ENCODE peak calls at places on chromosomes 11 and 22, in five cellular contexts. Z is K562, X is T47D, P is HepG2, K is HCT116. D is an unnamed sample.
A peak's percentile ranks its signal among the peaks of the same experiment; 100 is the strongest.

GRCh38 chr22:25909988-25910387 is 168.0 kb downstream of the MYO18B start:
- DNase-seq in K (no peak), Z (no peak), P (no peak), X (no peak), D (peak; percentile 23)

GRCh38 chr22:42757475-42757874 is 36.8 kb upstream of the A4GALT start:
- DNase-seq in Z (no peak), K (no peak), X (no peak), P (no peak), D (no peak)

GRCh38 chr22:42269407-42270177 is 861 bp downstream of the TCF20 start:
- DNase-seq in K (peak; percentile 48), P (peak; percentile 67), Z (peak; percentile 71), X (peak; percentile 73), D (peak; percentile 62)

GRCh38 chr11:76916712-76917111 is 56.0 kb downstream of the ACER3 start:
- DNase-seq in K (no peak), P (peak; percentile 63), X (no peak), Z (no peak), D (no peak)

GRCh38 chr11:69680688-69681087 is 5.5 kb upstream of the LTO1 start:
- DNase-seq in K (no peak), P (no peak), Z (no peak), X (no peak), D (no peak)

GRCh38 chr11:74370122-74370521 is 28.1 kb downstream of the PGM2L1 start:
- DNase-seq in X (no peak), Z (no peak), K (no peak), P (no peak), D (no peak)

GRCh38 chr22:26922804-26923203 is 265.4 kb downstream of the MIAT start:
- DNase-seq in X (peak; percentile 33), Z (peak; percentile 16), P (no peak), K (no peak), D (no peak)

GRCh38 chr11:114089748-114090147 is 30.2 kb downstream of the ZBTB16 start:
- DNase-seq in K (no peak), X (no peak), P (no peak), Z (no peak), D (no peak)

GRCh38 chr22:27420817-27421361 is 380.7 kb downstream of the MN1 start:
- DNase-seq in P (no peak), X (peak; percentile 33), Z (no peak), K (no peak), D (no peak)

GRCh38 chr11:111327908-111328624 is 29.7 kb downstream of the POU2AF3 start:
- DNase-seq in Z (no peak), K (no peak), X (peak; percentile 38), P (no peak), D (no peak)

GRCh38 chr22:45518580-45518991 is 15.9 kb downstream of the FBLN1 start:
- DNase-seq in P (peak; percentile 24), Z (no peak), X (no peak), K (no peak), D (no peak)

GRCh38 chr11:12914401-12914912 is 94.7 kb upstream of the RASSF10 start:
- DNase-seq in K (no peak), X (peak; percentile 8), P (no peak), Z (peak; percentile 48), D (peak; percentile 82)

GRCh38 chr11:118415739-118416068 is 14.3 kb downstream of the ATP5MG start:
- DNase-seq in K (peak; percentile 33), Z (peak; percentile 38), X (no peak), P (no peak), D (peak; percentile 68)

GRCh38 chr22:17093081-17093480 is 8.3 kb downstream of the IL17RA start:
- DNase-seq in Z (no peak), P (no peak), K (no peak), X (no peak), D (no peak)

GRCh38 chr22:17097701-17098100 is 12.9 kb downstream of the IL17RA start:
- DNase-seq in Z (no peak), K (no peak), X (no peak), P (no peak), D (no peak)

GRCh38 chr22:17096095-17096494 is 11.3 kb downstream of the IL17RA start:
- DNase-seq in Z (no peak), X (no peak), P (no peak), K (no peak), D (no peak)

GRCh38 chr22:17097062-17097461 is 12.3 kb downstream of the IL17RA start:
- DNase-seq in X (no peak), K (no peak), Z (no peak), P (no peak), D (no peak)

DNA sequence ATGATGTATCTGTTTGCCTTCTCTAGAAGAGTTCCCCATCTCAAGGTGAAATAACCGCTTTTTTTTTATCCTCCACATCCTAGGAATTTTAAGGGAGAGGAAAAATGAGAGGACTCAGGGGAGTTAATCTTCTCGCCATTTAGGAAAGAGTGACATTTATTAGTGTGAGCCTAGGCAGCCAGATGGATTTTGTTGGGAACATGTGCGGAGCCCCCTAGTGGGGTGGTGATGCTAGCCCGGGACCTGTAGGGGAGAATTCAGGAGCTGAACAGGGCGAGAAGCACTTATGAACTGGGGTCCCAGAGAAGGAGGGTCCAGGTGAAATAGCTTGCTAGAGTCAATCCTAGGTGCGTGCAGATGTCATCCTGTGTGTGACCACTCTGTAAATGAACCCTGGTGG is 10.7 kb downstream of the IL17RA start:
- DNase-seq in X (no peak), Z (peak; percentile 57), P (no peak), K (no peak), D (peak; percentile 61)
- TF ChIP-seq JUND in X (no peak), Z (no peak), P (no peak), K (no peak), D (no peak)

GRCh38 chr11:86608251-86608799 is 64.1 kb downstream of the ME3 start:
- DNase-seq in Z (peak; percentile 74), X (peak; percentile 32), P (peak; percentile 60), K (peak; percentile 67), D (peak; percentile 40)
- TF ChIP-seq JUND in Z (no peak), X (no peak), P (no peak), K (no peak), D (no peak)

GRCh38 chr11:66967670-66968425 is 7.3 kb upstream of the C11orf86 start:
- DNase-seq in X (no peak), K (no peak), Z (peak; percentile 8), P (no peak), D (no peak)
- TF ChIP-seq JUND in X (no peak), K (no peak), Z (no peak), P (no peak), D (peak; percentile 38)

DNA sequence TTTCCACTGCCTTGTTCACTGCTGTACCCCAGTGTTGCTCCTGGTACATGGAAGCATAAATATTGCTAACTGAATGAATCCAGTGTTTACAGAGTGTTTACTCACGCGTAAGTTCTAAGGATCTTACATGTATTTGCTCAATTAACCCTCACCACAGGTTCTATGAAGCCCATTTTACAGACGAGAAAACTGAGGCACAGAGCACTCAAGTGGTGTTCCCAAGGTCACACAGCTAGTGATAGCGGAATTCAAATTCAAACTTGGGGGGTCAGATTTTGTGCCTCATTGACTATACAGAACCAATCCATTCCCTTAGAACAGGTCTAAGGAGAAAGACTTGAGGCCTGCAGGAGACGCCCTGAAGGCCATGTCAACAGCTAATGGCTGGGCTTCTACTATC is 72.3 kb downstream of the PLEKHA7 start:
- DNase-seq in P (no peak), K (no peak), Z (no peak), X (no peak), D (no peak)
- TF ChIP-seq JUND in P (no peak), K (no peak), Z (no peak), X (no peak), D (no peak)

GRCh38 chr11:61783717-61784505 is 8.5 kb downstream of the TMEM258 start:
- DNase-seq in P (no peak), X (peak; percentile 7), K (no peak), Z (no peak), D (no peak)
- TF ChIP-seq JUND in P (no peak), X (no peak), K (no peak), Z (no peak), D (no peak)

GRCh38 chr11:36672815-36673450 is 74.9 kb upstream of the RAG2 start:
- DNase-seq in Z (peak; percentile 32), K (peak; percentile 38), X (peak; percentile 21), P (peak; percentile 55), D (peak; percentile 33)
- TF ChIP-seq JUND in Z (no peak), K (no peak), X (no peak), P (no peak), D (no peak)

DNA sequence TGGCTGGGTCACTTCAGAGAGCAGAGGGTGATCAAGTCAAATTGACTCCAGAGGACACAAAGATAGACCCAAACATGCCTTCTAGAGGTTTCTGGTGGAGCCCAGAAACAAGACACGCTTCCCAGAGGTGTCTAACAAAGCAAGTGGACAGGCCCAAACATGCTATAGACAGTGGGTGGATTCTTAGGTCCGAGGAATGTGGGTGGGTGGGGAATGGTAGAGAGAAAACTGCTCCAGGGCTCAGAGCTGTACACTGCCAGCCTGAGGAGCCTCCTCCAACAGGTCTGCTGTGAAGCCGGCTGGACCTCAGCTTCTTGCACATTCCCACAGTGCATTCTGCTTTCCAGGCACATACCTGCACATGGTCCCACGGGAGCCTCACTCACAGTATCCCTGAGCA is 116.8 kb upstream of the NECTIN1 start:
- DNase-seq in Z (no peak), P (no peak), K (no peak), X (peak; percentile 16), D (no peak)
- TF ChIP-seq JUND in Z (no peak), P (no peak), K (no peak), X (no peak), D (no peak)

GRCh38 chr11:34065505-34066203 is 14.1 kb downstream of the CAPRIN1 start:
- DNase-seq in P (no peak), X (no peak), K (no peak), Z (no peak), D (no peak)
- TF ChIP-seq JUND in P (no peak), X (no peak), K (no peak), Z (no peak), D (no peak)

DNA sequence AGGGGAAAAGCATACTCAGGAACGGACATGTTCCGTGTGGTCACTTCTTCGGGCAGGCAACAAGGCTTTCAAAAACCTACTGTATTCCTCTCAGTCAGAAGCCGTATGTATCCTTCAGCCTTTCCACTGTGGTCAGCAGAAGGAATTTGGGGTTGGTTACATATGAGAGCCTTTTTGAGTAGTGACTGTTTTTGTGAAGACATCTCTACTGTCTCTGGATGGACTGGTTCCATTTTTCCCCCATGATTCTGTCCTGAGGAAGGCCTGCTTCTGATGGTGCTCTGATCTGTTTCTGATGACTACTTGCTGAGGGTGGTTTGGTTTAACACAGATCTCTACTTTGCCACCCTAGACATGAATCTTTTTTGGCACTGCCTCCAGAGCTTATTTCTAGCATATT is 63.7 kb upstream of the HORMAD2 start:
- DNase-seq in K (no peak), X (no peak), P (no peak), Z (no peak), D (no peak)
- TF ChIP-seq JUND in K (no peak), X (no peak), P (no peak), Z (no peak), D (no peak)

GRCh38 chr11:47181271-47181670 is 4.6 kb upstream of the ARFGAP2 start:
- DNase-seq in X (no peak), Z (no peak), P (no peak), K (no peak), D (no peak)

GRCh38 chr11:47182380-47182779 is 3.9 kb downstream of the PACSIN3 start:
- DNase-seq in P (no peak), X (no peak), Z (no peak), K (no peak), D (no peak)

GRCh38 chr11:47183969-47184368 is 2.3 kb downstream of the PACSIN3 start:
- DNase-seq in Z (no peak), P (no peak), X (no peak), K (no peak), D (peak; percentile 3)

GRCh38 chr11:47184711-47185304 is 1.4 kb downstream of the PACSIN3 start:
- DNase-seq in X (peak; percentile 54), Z (no peak), K (no peak), P (peak; percentile 90), D (peak; percentile 30)

GRCh38 chr11:47183031-47183856 is 3.0 kb downstream of the PACSIN3 start:
- DNase-seq in K (no peak), Z (no peak), P (no peak), X (no peak), D (no peak)
- TF ChIP-seq JUND in K (no peak), Z (no peak), P (no peak), X (no peak), D (no peak)